ENCODE peak calls at places on chromosome X, in four cellular contexts. F, H, U and T are unnamed samples.

GRCh38 chrX:120365320-120365719 is 3.4 kb downstream of the ATP1B4 start:
- DNase-seq in H (peak; percentile 38), F (peak; percentile 33), U (no peak), T (peak; percentile 91)

GRCh38 chrX:21745756-21746155 is 12.2 kb downstream of the SMPX start:
- DNase-seq in H (peak; percentile 24), F (no peak), U (peak; percentile 43), T (peak; percentile 31)

GRCh38 chrX:40153335-40154221 is 55.8 kb upstream of the BCOR start:
- DNase-seq in U (no peak), H (peak; percentile 76), F (no peak), T (no peak)

GRCh38 chrX:71160475-71160874 is 15.8 kb downstream of the NLGN3 start:
- DNase-seq in H (no peak), F (no peak), U (no peak), T (no peak)

GRCh38 chrX:86023806-86024205 is 23.6 kb downstream of the CHM start:
- DNase-seq in U (no peak), F (no peak), H (no peak), T (no peak)

GRCh38 chrX:129717902-129718301 is 20.9 kb upstream of the XPNPEP2 start:
- DNase-seq in H (no peak), F (no peak), U (peak; percentile 73), T (no peak)

GRCh38 chrX:134173541-134174272 is 63.3 kb upstream of the CCDC160 start:
- DNase-seq in U (no peak), H (no peak), F (no peak), T (no peak)

GRCh38 chrX:41720125-41720780 is 3.7 kb upstream of the GPR82 start:
- DNase-seq in U (peak; percentile 53), H (no peak), F (no peak), T (no peak)

GRCh38 chrX:41236629-41237028 is 97.3 kb upstream of the DDX3X start:
- DNase-seq in U (no peak), H (no peak), F (no peak), T (no peak)

GRCh38 chrX:65673857-65674350 is 6.5 kb downstream of the MSN start:
- DNase-seq in H (no peak), F (no peak), U (no peak), T (no peak)

GRCh38 chrX:132415012-132415411 is 73.8 kb downstream of the MBNL3 start:
- DNase-seq in U (no peak), H (no peak), F (no peak), T (no peak)

GRCh38 chrX:110317079-110317819 is 636 bp downstream of the AMMECR1 start:
- DNase-seq in F (peak; percentile 0), U (no peak), H (peak; percentile 29), T (peak; percentile 20)

GRCh38 chrX:150364347-150365050 is 1.4 kb downstream of the MAMLD1 start:
- DNase-seq in H (peak; percentile 26), U (no peak), F (no peak), T (peak; percentile 50)

GRCh38 chrX:40922307-40922706 is 162.9 kb upstream of the USP9X start:
- DNase-seq in H (peak; percentile 61), U (peak; percentile 76), F (no peak), T (no peak)

GRCh38 chrX:12799118-12799517 is 7.9 kb downstream of the PRPS2 start:
- DNase-seq in H (no peak), U (no peak), F (no peak), T (no peak)

GRCh38 chrX:87392369-87392768 is 125.2 kb upstream of the KLHL4 start:
- DNase-seq in H (no peak), F (peak; percentile 0), U (no peak), T (peak; percentile 64)

GRCh38 chrX:71953391-71953790 is 42.7 kb downstream of the NHSL2 start:
- DNase-seq in H (no peak), F (no peak), U (no peak), T (no peak)

GRCh38 chrX:44784241-44784640 is 59.6 kb upstream of the DUSP21 start:
- DNase-seq in U (no peak), H (no peak), F (no peak), T (no peak)

GRCh38 chrX:133994576-133994975 is 9.2 kb upstream of the GPC3 start:
- DNase-seq in U (no peak), H (peak; percentile 55), F (no peak), T (no peak)

GRCh38 chrX:130594453-130594916 is 192.7 kb downstream of the RBMX2 start:
- DNase-seq in H (peak; percentile 12), U (no peak), F (no peak), T (no peak)

GRCh38 chrX:71989768-71990167 is 79.1 kb downstream of the NHSL2 start:
- DNase-seq in F (no peak), H (no peak), U (peak; percentile 43), T (no peak)

GRCh38 chrX:150648296-150648940 is 44.8 kb upstream of the MTMR1 start:
- DNase-seq in F (no peak), U (no peak), H (no peak), T (no peak)

GRCh38 chrX:43971966-43972961 is 926 bp downstream of the NDP start:
- DNase-seq in U (no peak), F (no peak), H (peak; percentile 11), T (no peak)

DNA sequence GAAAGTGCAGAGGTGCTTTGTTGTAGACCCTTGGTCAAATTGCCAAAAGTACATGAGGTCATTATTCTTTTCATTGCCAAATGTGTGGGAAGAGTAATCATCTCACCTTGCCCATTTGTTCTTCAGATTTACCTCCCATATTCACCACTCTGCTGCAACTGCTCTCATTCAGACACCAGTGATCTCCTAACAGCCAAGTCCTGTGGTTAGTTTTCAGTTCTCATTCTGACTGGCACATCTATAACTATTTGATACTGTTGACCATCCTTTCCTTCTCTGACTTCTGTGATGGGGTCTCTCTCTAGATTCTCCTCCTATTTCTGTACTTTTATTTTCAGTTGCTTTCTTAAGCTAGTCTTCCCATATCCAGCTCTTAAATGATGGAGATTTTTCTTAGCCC is 39.8 kb downstream of the GRIA3 start:
- DNase-seq in H (no peak), U (no peak), F (no peak), T (no peak)
- H3K27ac ChIP-seq in H (no peak overlapping the region), U (no peak overlapping the region), F (no peak overlapping the region), T (no peak overlapping the region)

DNA sequence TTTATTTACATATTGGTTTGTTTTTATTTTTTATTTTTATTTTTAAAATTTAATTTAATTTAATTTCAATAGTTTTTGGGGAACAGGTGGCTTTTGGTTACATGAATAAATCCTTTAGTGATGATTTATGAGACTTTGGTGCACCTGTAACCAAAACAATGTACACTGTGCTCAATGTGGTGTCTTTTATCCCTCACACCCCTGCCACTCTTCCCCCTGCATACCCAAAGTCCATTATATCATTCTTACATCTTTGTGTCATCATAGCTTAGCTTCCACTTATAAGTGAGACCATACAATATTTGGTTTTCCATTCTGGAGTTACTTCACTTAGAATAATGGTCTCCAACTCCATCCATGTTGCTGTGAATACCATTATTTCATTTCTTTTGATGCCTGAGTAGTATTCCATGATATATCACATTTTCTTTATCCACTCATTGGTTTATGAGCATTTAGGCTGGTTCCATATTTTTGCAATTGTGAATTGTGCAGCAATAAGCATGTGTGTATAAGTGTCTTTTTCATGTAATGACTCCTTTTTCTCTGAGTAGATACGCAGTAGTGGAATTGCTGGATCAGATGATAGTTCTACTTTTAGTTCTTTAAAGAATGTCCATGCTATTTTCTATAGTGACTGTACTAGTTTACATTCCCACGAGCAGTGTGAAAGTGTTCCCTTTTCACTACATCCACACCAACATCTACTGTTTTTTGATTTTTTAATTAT is 157.1 kb downstream of the CPXCR1 start:
- DNase-seq in U (no peak), F (no peak), H (no peak), T (no peak)
- H3K27ac ChIP-seq in U (no peak overlapping the region), F (no peak overlapping the region), H (no peak overlapping the region), T (no peak overlapping the region)

GRCh38 chrX:136061302-136061701 is 76.1 kb downstream of the SLC9A6 start:
- DNase-seq in F (no peak), U (no peak), H (no peak), T (no peak)
- H3K27ac ChIP-seq in F (no peak overlapping the region), U (no peak overlapping the region), H (no peak overlapping the region), T (no peak overlapping the region)

DNA sequence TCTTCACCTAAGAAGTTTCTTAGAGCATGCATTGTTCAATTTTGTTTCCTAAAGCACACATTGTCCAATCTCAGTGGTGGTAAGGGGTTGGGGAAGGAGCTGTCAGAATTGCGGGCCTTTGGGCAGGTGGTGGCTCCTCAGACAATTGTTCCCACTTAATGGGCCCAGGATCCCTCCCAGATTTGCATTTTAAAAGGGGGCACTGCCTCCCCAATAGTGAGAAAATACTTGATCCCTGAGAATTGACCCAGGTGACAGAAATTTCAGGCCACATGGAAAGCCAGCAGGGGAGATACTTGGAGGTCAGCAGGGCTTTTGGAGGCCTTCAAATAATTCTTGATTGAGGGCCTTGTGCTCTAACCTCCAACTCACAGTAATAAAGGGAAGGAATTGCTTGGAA is 217.1 kb downstream of the ZNF674 start:
- DNase-seq in U (no peak), H (no peak), F (no peak), T (no peak)
- H3K27ac ChIP-seq in U (no peak overlapping the region), H (peak overlapping the region; percentile 91), F (peak overlapping the region; percentile 56), T (peak overlapping the region; percentile 23)

DNA sequence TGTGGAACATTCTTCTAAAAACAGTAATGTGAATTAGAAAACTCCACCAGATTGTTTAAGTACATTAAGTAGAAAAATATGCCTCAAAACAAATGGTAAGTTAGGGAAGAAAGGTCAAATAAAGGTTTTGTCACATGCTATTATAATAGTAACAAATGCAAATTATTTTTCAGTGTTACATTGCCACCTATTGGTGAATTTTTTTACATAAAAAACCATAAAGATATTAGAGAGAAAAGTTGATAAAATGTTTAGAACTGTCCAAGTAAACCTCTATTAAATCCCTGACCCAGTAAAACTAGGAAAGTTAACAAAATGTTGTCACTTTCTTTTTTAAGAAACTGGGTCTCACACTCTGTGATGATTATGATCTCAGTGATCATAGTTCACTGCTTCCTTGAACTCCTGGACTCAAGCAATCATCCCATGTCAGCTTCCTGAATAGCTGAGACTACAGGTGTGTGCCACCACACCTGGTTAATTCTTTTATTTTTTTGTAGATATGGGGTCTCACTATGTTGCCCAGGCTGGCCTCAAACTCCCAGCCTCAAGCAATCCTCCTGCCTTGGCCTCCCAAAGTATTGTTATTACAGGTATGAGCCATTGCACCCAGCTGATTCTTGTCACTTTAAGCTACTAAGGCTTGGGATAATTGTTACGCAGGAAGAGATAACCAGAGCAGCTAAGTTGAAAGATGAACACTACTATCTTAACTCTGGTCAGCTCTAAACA is 157.6 kb downstream of the ATRX start:
- DNase-seq in U (no peak), H (no peak), F (no peak), T (no peak)
- H3K27ac ChIP-seq in U (no peak overlapping the region), H (no peak overlapping the region), F (no peak overlapping the region), T (no peak overlapping the region)

GRCh38 chrX:2705461-2705860 is 14.4 kb downstream of the CD99 start:
- DNase-seq in U (no peak), F (no peak), H (no peak), T (no peak)

GRCh38 chrX:2708016-2708415 is 16.9 kb downstream of the CD99 start:
- DNase-seq in F (no peak), U (no peak), H (no peak), T (no peak)

GRCh38 chrX:2708601-2709200 is 17.6 kb downstream of the CD99 start:
- DNase-seq in U (no peak), F (no peak), H (no peak), T (no peak)

GRCh38 chrX:2705036-2705435 is 13.9 kb downstream of the CD99 start:
- DNase-seq in H (no peak), U (no peak), F (no peak), T (no peak)

DNA sequence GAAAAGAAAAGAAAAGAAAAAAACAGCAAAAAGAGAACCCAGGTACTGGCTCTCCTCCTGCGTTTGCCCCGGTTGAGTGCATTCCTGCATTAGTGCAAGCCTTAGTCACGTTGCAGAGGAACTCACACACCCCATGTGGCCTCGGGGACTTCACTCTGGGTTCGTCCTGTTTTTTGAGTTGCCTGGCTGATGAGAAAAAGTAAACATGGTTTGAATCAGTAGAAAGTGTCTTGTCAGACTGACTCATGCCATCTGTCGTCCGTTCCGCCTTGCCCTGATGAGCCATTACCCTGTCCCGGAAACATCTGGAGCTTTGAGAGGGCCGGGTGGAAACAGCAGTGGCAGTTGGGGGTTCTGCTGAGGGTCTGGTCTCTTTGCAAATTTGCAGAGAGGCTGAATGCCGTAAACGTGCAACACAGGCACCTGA is 16.3 kb downstream of the CD99 start:
- DNase-seq in F (no peak), H (peak; percentile 83), U (peak; percentile 93), T (peak; percentile 55)
- H3K27ac ChIP-seq in F (no peak overlapping the region), H (peak overlapping the region; percentile 80), U (peak overlapping the region; percentile 76), T (peak overlapping the region; percentile 74)